ENCODE peak calls at places on chromosomes 5 and 9, in six cellular contexts. I is HepG2, C is A549, H is K562, V is endothelial cell of umbilical vein, F is GM12878. K is an unnamed sample.

GRCh38 chr5:78221964-78222451 is 72.5 kb downstream of the AP3B1 start:
- DNase-seq in H (no peak), I (no peak), C (no peak), F (peak), V (no peak), K (peak)

GRCh38 chr9:23907343-23907742 is 81.3 kb upstream of the ELAVL2 start:
- DNase-seq in I (no peak), H (no peak), F (no peak), C (no peak), V (no peak), K (no peak)

GRCh38 chr5:88263349-88263748 is 5.3 kb downstream of the TMEM161B start:
- DNase-seq in V (no peak), F (no peak), C (no peak), H (no peak), I (no peak), K (no peak)

GRCh38 chr9:109238125-109238524 is 71.1 kb upstream of the FRRS1L start:
- DNase-seq in C (no peak), I (no peak), F (no peak), V (no peak), H (no peak), K (no peak)

GRCh38 chr5:79333852-79334557 is 98.1 kb downstream of the JMY start:
- DNase-seq in H (no peak), V (no peak), C (no peak), I (peak), F (no peak), K (no peak)

GRCh38 chr5:3214838-3215374 is 380.7 kb upstream of the IRX1 start:
- DNase-seq in I (no peak), H (no peak), F (no peak), V (no peak), C (no peak), K (no peak)

GRCh38 chr9:8432224-8432623 is 632.6 kb upstream of the DMAC1 start:
- DNase-seq in C (no peak), V (peak), I (no peak), H (no peak), F (no peak), K (no peak)

GRCh38 chr5:68264024-68264956 is 48.7 kb downstream of the PIK3R1 start:
- DNase-seq in C (no peak), F (no peak), V (peak), H (no peak), I (peak), K (no peak)

GRCh38 chr5:17189381-17190036 is 27.9 kb upstream of the BASP1 start:
- DNase-seq in C (peak), V (peak), H (peak), F (peak), I (peak), K (peak)

GRCh38 chr5:147835386-147835798 is 3.9 kb upstream of the SPINK1 start:
- DNase-seq in C (peak), I (peak), F (no peak), V (no peak), H (no peak), K (no peak)

GRCh38 chr9:88776717-88777497 is 214.4 kb upstream of the S1PR3 start:
- DNase-seq in F (no peak), H (no peak), V (peak), I (peak), C (peak), K (peak)

GRCh38 chr9:94729199-94729598 is 2.7 kb downstream of the AOPEP start:
- DNase-seq in C (no peak), H (no peak), I (no peak), F (no peak), V (no peak), K (no peak)
- TF ChIP-seq CTCF in C (peak), H (peak), I (no peak), F (no peak), V (no peak), K (no peak)

GRCh38 chr9:76474419-76474818 is 15.4 kb downstream of the GCNT1 start:
- DNase-seq in V (no peak), C (no peak), H (no peak), F (no peak), I (no peak), K (no peak)

GRCh38 chr9:76475691-76476090 is 16.7 kb downstream of the GCNT1 start:
- DNase-seq in F (no peak), C (no peak), V (no peak), I (no peak), H (no peak), K (no peak)

DNA sequence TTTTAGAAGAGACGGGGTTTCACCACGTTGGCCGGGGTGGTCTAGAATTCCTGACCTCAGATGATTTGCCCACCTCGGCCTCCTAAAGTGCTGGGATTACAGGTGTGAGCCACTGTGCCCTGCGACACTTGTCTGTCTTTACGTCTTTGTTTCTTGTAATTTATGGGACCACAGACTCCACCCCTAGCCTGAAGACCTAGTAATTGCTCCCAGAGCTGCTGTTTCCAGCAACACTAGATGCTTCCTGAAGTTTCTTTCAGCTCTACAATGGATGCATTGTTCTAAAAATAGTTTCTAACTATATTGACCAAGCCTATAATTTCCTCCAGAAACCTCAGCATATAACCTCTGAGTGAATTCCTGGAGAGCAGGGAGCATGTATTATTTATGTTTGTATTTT is 13.9 kb downstream of the GCNT1 start:
- DNase-seq in H (no peak), C (no peak), V (peak), F (no peak), I (no peak), K (no peak)
- TF ChIP-seq MYC in H (no peak), C (no peak), V (no peak), F (no peak), I (no peak), K (no peak)

GRCh38 chr5:56838409-56839039 is 23.2 kb downstream of the MAP3K1 start:
- DNase-seq in I (peak), V (peak), C (peak), F (peak), H (no peak), K (peak)
- TF ChIP-seq CTCF in I (peak), V (peak), C (peak), F (peak), H (peak), K (peak)

DNA sequence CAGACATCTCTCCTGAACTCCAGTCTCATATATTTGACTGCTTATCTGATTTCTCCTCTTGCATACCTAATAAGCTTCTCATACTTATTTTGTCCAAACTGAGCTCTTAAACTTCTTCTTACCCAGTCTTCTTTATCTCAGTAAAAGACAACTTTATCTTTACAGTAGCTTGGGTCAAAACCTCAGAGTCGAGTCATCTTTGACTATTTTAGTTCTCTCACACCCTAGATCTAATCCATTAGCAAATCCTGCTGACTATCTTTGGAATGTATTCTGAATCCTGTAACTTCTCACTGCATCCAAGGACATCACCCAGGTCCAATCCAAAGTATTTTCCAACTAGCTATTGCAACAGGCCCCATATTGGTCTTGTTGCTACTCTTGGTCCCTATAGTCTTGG is 11.8 kb upstream of the JAK2 start:
- DNase-seq in C (no peak), F (no peak), I (no peak), H (no peak), V (no peak), K (no peak)
- TF ChIP-seq MYC in C (no peak), F (no peak), I (no peak), H (no peak), V (no peak), K (no peak)

DNA sequence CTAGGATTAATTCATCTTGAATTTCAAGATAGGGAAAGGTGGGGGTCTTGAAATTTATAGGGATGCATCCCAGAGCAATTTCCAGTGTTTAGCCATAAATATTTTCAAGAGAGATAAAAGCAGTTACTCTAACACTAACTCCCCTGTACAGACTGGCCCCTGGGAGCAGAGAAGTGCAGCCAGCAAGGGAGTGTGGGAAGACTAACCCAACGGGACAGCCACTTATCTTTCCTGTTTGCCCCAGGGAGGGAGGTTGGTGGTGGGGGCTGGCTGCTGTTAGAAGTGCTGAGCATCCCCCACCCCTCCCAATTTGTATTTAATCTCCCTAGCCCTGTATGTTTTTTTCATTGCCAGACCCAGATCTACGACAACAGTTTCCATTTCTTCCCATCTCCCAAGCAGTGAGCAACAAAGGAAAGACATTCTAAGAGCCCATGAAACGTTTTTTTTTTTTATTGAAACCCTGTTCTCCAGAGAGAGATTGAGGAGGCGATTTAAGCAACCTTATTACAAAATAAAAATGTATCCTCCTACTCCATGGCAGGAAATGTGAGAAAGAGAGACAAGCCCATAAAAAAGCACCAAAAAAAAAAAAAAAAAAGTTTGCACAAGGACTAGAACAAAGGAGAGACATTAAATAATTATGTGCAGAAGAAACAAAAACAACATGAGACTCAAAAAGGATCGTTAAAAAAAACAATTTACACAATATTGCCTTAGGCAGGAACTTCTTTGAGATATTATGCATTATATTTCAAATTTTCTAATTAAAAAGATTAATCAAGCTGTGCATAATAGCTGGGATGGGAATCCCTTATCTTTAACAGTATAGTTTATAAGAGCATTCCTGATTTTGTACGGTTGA is 343.4 kb downstream of the ARHGEF28 start:
- DNase-seq in V (no peak), F (no peak), I (no peak), H (no peak), C (no peak), K (peak)
- TF ChIP-seq CTCF in V (no peak), F (no peak), I (no peak), H (no peak), C (no peak), K (no peak)

GRCh38 chr9:95096381-95096780 is 221.1 kb downstream of the FANCC start:
- DNase-seq in C (no peak), I (no peak), H (peak), F (no peak), V (no peak), K (no peak)
- TF ChIP-seq MYC in C (no peak), I (no peak), H (no peak), F (no peak), V (no peak), K (no peak)

DNA sequence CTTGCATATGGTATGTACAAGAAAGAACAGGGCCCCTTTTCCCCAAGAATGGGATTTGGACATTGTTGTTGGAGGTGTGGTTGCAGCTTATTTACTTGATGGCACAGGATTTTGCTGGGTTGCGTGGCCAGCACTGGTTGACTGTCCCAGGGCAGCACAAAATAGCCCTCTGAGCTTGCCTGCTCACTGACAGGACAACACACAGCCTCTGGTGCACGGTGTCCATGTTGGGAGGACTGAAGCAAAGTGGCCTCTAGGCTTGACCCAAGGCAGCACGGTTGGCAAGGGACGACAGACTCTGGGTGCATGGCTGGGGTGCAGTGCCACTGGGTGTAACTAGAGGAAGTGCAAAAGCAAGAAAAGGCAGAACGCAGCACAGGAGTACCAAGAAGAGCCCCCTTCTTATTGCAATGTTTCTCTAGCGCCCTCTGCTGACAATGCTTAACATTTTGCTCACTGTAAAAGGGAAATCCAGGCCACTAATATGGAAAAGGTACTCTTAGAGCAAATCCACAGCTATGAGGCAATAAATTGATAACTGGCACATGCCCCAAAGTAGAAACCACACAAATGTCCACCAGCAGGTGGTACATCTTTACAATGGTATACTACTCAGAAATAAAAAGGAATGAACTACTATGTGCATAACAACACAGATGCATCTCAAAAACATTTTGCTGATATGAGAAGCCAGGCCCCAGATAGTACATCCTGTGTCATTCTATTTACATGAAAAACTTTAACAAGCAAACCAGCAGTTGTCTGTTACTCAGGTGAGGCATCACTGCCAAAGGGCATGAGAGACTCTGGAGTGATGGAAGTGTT is 47.4 kb upstream of the BARX1 start:
- DNase-seq in F (no peak), C (peak), H (peak), I (peak), V (peak), K (peak)
- TF ChIP-seq CTCF in F (peak), C (peak), H (peak), I (peak), V (peak), K (peak)

GRCh38 chr9:116208417-116209232 is 55.0 kb downstream of the PAPPA start:
- DNase-seq in V (no peak), C (no peak), F (no peak), I (no peak), H (no peak), K (no peak)
- TF ChIP-seq MYC in V (no peak), C (no peak), F (no peak), I (no peak), H (no peak), K (no peak)

DNA sequence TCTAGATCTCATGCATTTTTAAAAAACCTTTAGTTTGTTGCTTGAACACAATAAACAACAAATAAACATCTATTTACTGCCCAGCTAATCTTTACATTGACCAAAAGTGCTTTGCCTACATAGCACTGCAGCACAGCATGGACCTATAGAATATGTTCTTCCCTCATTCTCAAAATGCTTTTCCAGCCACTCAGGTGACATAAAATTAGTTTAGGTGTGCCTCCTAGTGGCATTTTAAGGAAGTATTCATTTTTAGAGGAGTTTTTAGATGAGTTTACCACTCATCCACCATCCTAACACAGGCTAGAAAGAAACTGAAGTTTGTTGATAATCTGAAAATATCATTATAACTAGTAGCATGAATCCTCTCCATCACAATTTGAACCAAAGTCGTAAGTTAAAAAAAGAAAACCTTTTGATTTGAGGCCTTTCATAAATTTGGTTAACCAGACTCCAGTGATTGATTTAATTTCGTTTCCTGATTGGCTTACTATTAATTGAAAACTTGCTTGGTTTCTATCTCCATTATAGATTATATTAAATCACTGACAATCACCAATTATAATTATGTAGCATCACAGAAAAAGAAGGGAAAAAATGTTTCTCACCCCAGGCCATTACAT is 12.6 kb downstream of the PLGRKT start:
- DNase-seq in C (peak), F (peak), V (peak), H (peak), I (peak), K (peak)
- TF ChIP-seq CTCF in C (peak), F (peak), V (peak), H (peak), I (peak), K (peak)

GRCh38 chr9:34403554-34404380 is 27.1 kb upstream of the MYORG start:
- DNase-seq in C (peak), H (peak), I (peak), V (peak), F (no peak), K (peak)
- TF ChIP-seq MYC in C (no peak), H (no peak), I (no peak), V (no peak), F (no peak), K (no peak)

K was measured in NB4.